ENCODE peak calls at places on chromosomes 2 and 18, in five cellular contexts. One of them, this sample, is unnamed.

GRCh38 chr18:29154196-29154757 is 977.3 kb upstream of the CDH2 start:
- DNase-seq in endothelial cell: no peak
- DNase-seq in BJ: no peak
- DNase-seq in ovary: no peak
- DNase-seq in left cardiac atrium: no peak
- DNase-seq in this sample: no peak

GRCh38 chr2:15623898-15624541 is 32.4 kb downstream of the DDX1 start:
- DNase-seq in endothelial cell: no peak
- DNase-seq in BJ: no peak
- DNase-seq in ovary: no peak
- DNase-seq in left cardiac atrium: no peak
- DNase-seq in this sample: no peak

GRCh38 chr2:120423167-120423943 is 77.4 kb downstream of the INHBB start:
- DNase-seq in endothelial cell: no peak
- DNase-seq in BJ: no peak
- DNase-seq in ovary: no peak
- DNase-seq in left cardiac atrium: no peak
- DNase-seq in this sample: no peak

GRCh38 chr2:69238449-69239031 is 148.5 kb downstream of the GFPT1 start:
- DNase-seq in endothelial cell: no peak
- DNase-seq in BJ: peak
- DNase-seq in ovary: no peak
- DNase-seq in left cardiac atrium: no peak
- DNase-seq in this sample: no peak

GRCh38 chr18:28147674-28148171 is 29.2 kb downstream of the CDH2 start:
- DNase-seq in endothelial cell: no peak
- DNase-seq in BJ: no peak
- DNase-seq in ovary: no peak
- DNase-seq in left cardiac atrium: no peak
- DNase-seq in this sample: peak

GRCh38 chr2:150566289-150566688 is 78.8 kb upstream of the RND3 start:
- DNase-seq in endothelial cell: no peak
- DNase-seq in BJ: no peak
- DNase-seq in ovary: no peak
- DNase-seq in left cardiac atrium: no peak
- DNase-seq in this sample: no peak

GRCh38 chr2:237101118-237101979 is 15.7 kb downstream of the COPS8 start:
- DNase-seq in endothelial cell: no peak
- DNase-seq in BJ: no peak
- DNase-seq in ovary: no peak
- DNase-seq in left cardiac atrium: no peak
- DNase-seq in this sample: no peak

GRCh38 chr2:67840460-67841068 is 222.2 kb downstream of the C1D start:
- DNase-seq in endothelial cell: peak
- DNase-seq in BJ: no peak
- DNase-seq in ovary: peak
- DNase-seq in left cardiac atrium: peak
- DNase-seq in this sample: peak

GRCh38 chr18:27211569-27211968 is 26.5 kb upstream of the CHST9 start:
- DNase-seq in endothelial cell: no peak
- DNase-seq in BJ: no peak
- DNase-seq in ovary: no peak
- DNase-seq in left cardiac atrium: no peak
- DNase-seq in this sample: no peak

GRCh38 chr18:53698907-53699306 is 525.6 kb downstream of the MBD2 start:
- DNase-seq in endothelial cell: peak
- DNase-seq in BJ: no peak
- DNase-seq in ovary: no peak
- DNase-seq in left cardiac atrium: peak
- DNase-seq in this sample: no peak

GRCh38 chr2:226799211-226799975 is at the start of gene IRS1:
- DNase-seq in endothelial cell: peak
- DNase-seq in BJ: no peak
- DNase-seq in ovary: peak
- DNase-seq in left cardiac atrium: peak
- DNase-seq in this sample: peak

GRCh38 chr2:144014108-144014507 is 505.8 kb downstream of the ZEB2 start:
- DNase-seq in endothelial cell: no peak
- DNase-seq in BJ: no peak
- DNase-seq in ovary: no peak
- DNase-seq in left cardiac atrium: no peak
- DNase-seq in this sample: no peak

GRCh38 chr2:131125195-131125757 is 20.1 kb downstream of the PLEKHB2 start:
- DNase-seq in endothelial cell: no peak
- DNase-seq in BJ: no peak
- DNase-seq in ovary: no peak
- DNase-seq in left cardiac atrium: no peak
- DNase-seq in this sample: no peak

GRCh38 chr2:158624071-158624470 is 167.3 kb downstream of the PKP4 start:
- DNase-seq in endothelial cell: no peak
- DNase-seq in BJ: no peak
- DNase-seq in ovary: no peak
- DNase-seq in left cardiac atrium: no peak
- DNase-seq in this sample: no peak

GRCh38 chr18:27713037-27713726 is 463.7 kb downstream of the CDH2 start:
- DNase-seq in endothelial cell: no peak
- DNase-seq in BJ: no peak
- DNase-seq in ovary: no peak
- DNase-seq in left cardiac atrium: no peak
- DNase-seq in this sample: no peak

GRCh38 chr2:33442528-33443069 is 33.9 kb upstream of the RASGRP3 start:
- DNase-seq in endothelial cell: no peak
- DNase-seq in BJ: no peak
- DNase-seq in ovary: no peak
- DNase-seq in left cardiac atrium: no peak
- DNase-seq in this sample: no peak

GRCh38 chr2:28349546-28350165 is 43.0 kb upstream of the FOSL2 start:
- DNase-seq in endothelial cell: no peak
- DNase-seq in BJ: no peak
- DNase-seq in ovary: no peak
- DNase-seq in left cardiac atrium: peak
- DNase-seq in this sample: peak

GRCh38 chr2:221572180-221572820 is at the start of gene EPHA4:
- DNase-seq in endothelial cell: peak
- DNase-seq in BJ: peak
- DNase-seq in ovary: peak
- DNase-seq in left cardiac atrium: peak
- DNase-seq in this sample: peak

GRCh38 chr2:19611491-19612332 is 253.3 kb upstream of the OSR1 start:
- DNase-seq in endothelial cell: no peak
- DNase-seq in BJ: peak
- DNase-seq in ovary: no peak
- DNase-seq in left cardiac atrium: no peak
- DNase-seq in this sample: no peak

GRCh38 chr18:27717816-27718215 is 459.1 kb downstream of the CDH2 start:
- DNase-seq in endothelial cell: no peak
- DNase-seq in BJ: no peak
- DNase-seq in ovary: no peak
- DNase-seq in left cardiac atrium: no peak
- DNase-seq in this sample: no peak

GRCh38 chr2:2014251-2014761 is 270.0 kb upstream of the PXDN start:
- DNase-seq in endothelial cell: no peak
- DNase-seq in BJ: no peak
- DNase-seq in ovary: no peak
- DNase-seq in left cardiac atrium: peak
- DNase-seq in this sample: peak

GRCh38 chr2:126115975-126116374 is 540.0 kb upstream of the GYPC start:
- DNase-seq in endothelial cell: no peak
- DNase-seq in BJ: no peak
- DNase-seq in ovary: no peak
- DNase-seq in left cardiac atrium: no peak
- DNase-seq in this sample: no peak

GRCh38 chr2:40192864-40193669 is 258.8 kb downstream of the SLC8A1 start:
- DNase-seq in endothelial cell: no peak
- DNase-seq in BJ: no peak
- DNase-seq in ovary: no peak
- DNase-seq in left cardiac atrium: no peak
- DNase-seq in this sample: no peak

GRCh38 chr18:74896390-74896991 is 298.8 kb downstream of the ZNF407 start:
- DNase-seq in endothelial cell: peak
- DNase-seq in BJ: no peak
- DNase-seq in ovary: peak
- DNase-seq in left cardiac atrium: no peak
- DNase-seq in this sample: no peak

GRCh38 chr2:222292738-222293134 is 6.1 kb downstream of the PAX3 start:
- DNase-seq in endothelial cell: no peak
- DNase-seq in BJ: no peak
- DNase-seq in ovary: no peak
- DNase-seq in left cardiac atrium: no peak
- DNase-seq in this sample: no peak